ENCODE peak calls at places on chromosome 1, in six cellular contexts. One of them, this sample, is unnamed. For H3K4me1, the result is how much of the 10 kb centered on the place peaks cover.

GRCh38 chr1:88774151-88774556 is 90.1 kb downstream of the PKN2 start:
- DNase-seq in endodermal cell: peak
- DNase-seq in IMR-90: no peak
- DNase-seq in K562: no peak
- DNase-seq in fibroblast of lung: no peak
- DNase-seq in mammary epithelial cell: peak
- DNase-seq in this sample: no peak

GRCh38 chr1:43358121-43358745 is 548 bp upstream of the CDC20 start:
- DNase-seq in K562: peak
- DNase-seq in IMR-90: peak
- DNase-seq in mammary epithelial cell: no peak
- DNase-seq in fibroblast of lung: peak
- DNase-seq in endodermal cell: no peak
- DNase-seq in this sample: no peak

GRCh38 chr1:91872560-91873081 is 13.3 kb downstream of the TGFBR3 start:
- DNase-seq in mammary epithelial cell: peak
- DNase-seq in fibroblast of lung: peak
- DNase-seq in IMR-90: no peak
- DNase-seq in endodermal cell: no peak
- DNase-seq in K562: no peak
- DNase-seq in this sample: no peak

GRCh38 chr1:230026572-230026971 is 40.5 kb upstream of the GALNT2 start:
- DNase-seq in endodermal cell: peak
- DNase-seq in mammary epithelial cell: no peak
- DNase-seq in K562: no peak
- DNase-seq in fibroblast of lung: no peak
- DNase-seq in IMR-90: no peak
- DNase-seq in this sample: no peak

GRCh38 chr1:108560430-108561144 is 687 bp downstream of the EEIG2 start:
- DNase-seq in K562: no peak
- DNase-seq in endodermal cell: peak
- DNase-seq in mammary epithelial cell: peak
- DNase-seq in fibroblast of lung: peak
- DNase-seq in IMR-90: peak
- DNase-seq in this sample: peak

GRCh38 chr1:201585099-201585498 is 46.2 kb downstream of the NAV1 start:
- DNase-seq in IMR-90: peak
- DNase-seq in endodermal cell: no peak
- DNase-seq in K562: peak
- DNase-seq in fibroblast of lung: no peak
- DNase-seq in mammary epithelial cell: no peak
- DNase-seq in this sample: peak

GRCh38 chr1:2840036-2840809 is 38.7 kb upstream of the TTC34 start:
- DNase-seq in IMR-90: no peak
- DNase-seq in K562: peak
- DNase-seq in endodermal cell: no peak
- DNase-seq in mammary epithelial cell: no peak
- DNase-seq in fibroblast of lung: no peak
- DNase-seq in this sample: no peak

GRCh38 chr1:200628223-200628868 is 7.8 kb upstream of the KIF14 start:
- DNase-seq in IMR-90: no peak
- DNase-seq in mammary epithelial cell: no peak
- DNase-seq in fibroblast of lung: no peak
- DNase-seq in endodermal cell: no peak
- DNase-seq in K562: no peak
- DNase-seq in this sample: no peak

DNA sequence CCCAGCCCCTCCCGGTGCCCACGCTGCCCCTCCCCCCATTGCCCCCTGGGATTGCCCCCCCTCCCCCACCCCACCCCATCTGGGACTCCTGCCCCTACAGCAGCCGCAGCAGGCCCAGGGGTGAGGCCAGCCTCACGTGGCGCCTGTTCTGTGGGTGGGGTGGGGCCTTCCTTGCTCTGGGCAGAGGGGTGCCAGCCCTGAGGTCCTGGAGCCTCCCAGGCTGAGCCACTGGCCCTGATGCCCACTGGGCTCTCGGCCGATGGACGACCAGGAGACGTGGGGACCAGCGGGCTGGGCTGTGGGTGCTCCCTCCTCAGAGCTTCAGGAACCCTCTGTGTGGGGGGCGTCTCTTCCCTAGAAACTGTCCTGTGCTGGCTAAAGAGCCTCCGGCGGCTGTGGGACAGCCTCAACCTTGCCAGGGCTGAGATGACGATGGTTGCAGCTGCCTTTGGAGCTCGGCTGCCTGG is 5.8 kb upstream of the C1orf159 start:
- DNase-seq in mammary epithelial cell: no peak
- DNase-seq in K562: no peak
- DNase-seq in IMR-90: no peak
- DNase-seq in fibroblast of lung: no peak
- DNase-seq in endodermal cell: no peak
- DNase-seq in this sample: no peak
- H3K9ac ChIP-seq in mammary epithelial cell: no peak
- H3K9ac ChIP-seq in K562: peak
- H3K9ac ChIP-seq in IMR-90: no peak
- H3K9ac ChIP-seq in fibroblast of lung: no peak
- H3K9ac ChIP-seq in endodermal cell: no peak
- H3K9ac ChIP-seq in this sample: no peak

GRCh38 chr1:66374561-66375111 is 159.3 kb upstream of the SGIP1 start:
- DNase-seq in K562: no peak
- DNase-seq in IMR-90: peak
- DNase-seq in endodermal cell: no peak
- DNase-seq in fibroblast of lung: peak
- DNase-seq in mammary epithelial cell: peak
- DNase-seq in this sample: peak
- H3K4me3 ChIP-seq in K562: no peak
- H3K4me3 ChIP-seq in IMR-90: no peak
- H3K4me3 ChIP-seq in endodermal cell: no peak
- H3K4me3 ChIP-seq in fibroblast of lung: no peak
- H3K4me3 ChIP-seq in mammary epithelial cell: no peak
- H3K4me3 ChIP-seq in this sample: no peak

GRCh38 chr1:156480015-156480368 is 20.6 kb downstream of the MEF2D start:
- DNase-seq in mammary epithelial cell: no peak
- DNase-seq in endodermal cell: peak
- DNase-seq in fibroblast of lung: no peak
- DNase-seq in IMR-90: no peak
- DNase-seq in K562: no peak
- DNase-seq in this sample: no peak
- H3K4me1 ChIP-seq in mammary epithelial cell: under half
- H3K4me1 ChIP-seq in endodermal cell: under half
- H3K4me1 ChIP-seq in fibroblast of lung: under half
- H3K4me1 ChIP-seq in IMR-90: under half
- H3K4me1 ChIP-seq in K562: under half
- H3K4me1 ChIP-seq in this sample: under half

GRCh38 chr1:155499953-155500621 is 62.5 kb downstream of the ASH1L start:
- DNase-seq in K562: no peak
- DNase-seq in IMR-90: no peak
- DNase-seq in mammary epithelial cell: peak
- DNase-seq in fibroblast of lung: peak
- DNase-seq in endodermal cell: no peak
- DNase-seq in this sample: peak
- H3K9ac ChIP-seq in K562: no peak
- H3K9ac ChIP-seq in IMR-90: no peak
- H3K9ac ChIP-seq in mammary epithelial cell: no peak
- H3K9ac ChIP-seq in fibroblast of lung: no peak
- H3K9ac ChIP-seq in endodermal cell: no peak
- H3K9ac ChIP-seq in this sample: no peak

DNA sequence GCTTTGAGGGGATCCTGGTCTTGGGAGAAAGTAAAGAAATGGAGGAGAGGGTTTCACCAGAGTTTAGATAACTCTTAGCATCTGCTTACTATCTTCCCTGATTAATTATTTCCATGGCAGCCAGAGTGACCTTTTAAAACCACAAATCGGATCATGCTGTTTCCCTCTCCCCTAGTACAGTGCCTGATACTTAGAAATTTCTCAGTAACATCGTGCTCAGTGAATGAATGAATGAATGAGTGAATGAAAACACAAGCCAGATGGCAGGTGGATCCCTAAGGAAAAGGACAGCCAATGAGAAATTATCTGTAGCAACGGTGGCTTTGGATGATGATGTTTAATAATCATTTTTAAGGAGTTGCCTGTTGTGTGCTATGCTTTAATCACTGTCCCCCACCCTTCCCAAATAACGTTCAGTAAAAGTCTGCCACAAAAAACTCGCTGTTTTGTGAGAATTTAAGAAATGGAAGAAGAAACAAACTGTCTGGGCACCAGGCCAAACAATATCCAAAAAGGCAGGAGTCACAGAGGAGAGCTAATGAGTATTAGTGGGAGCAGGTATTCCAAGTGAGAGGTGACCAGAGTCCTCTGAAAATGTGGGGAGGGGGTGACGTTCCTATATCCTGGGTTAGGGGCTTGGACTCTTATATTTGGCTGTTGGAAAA is 737 bp upstream of the SMAP2 start:
- DNase-seq in mammary epithelial cell: no peak
- DNase-seq in endodermal cell: no peak
- DNase-seq in IMR-90: no peak
- DNase-seq in K562: no peak
- DNase-seq in fibroblast of lung: no peak
- DNase-seq in this sample: no peak
- H3K4me3 ChIP-seq in mammary epithelial cell: no peak
- H3K4me3 ChIP-seq in endodermal cell: no peak
- H3K4me3 ChIP-seq in IMR-90: no peak
- H3K4me3 ChIP-seq in K562: peak
- H3K4me3 ChIP-seq in fibroblast of lung: peak
- H3K4me3 ChIP-seq in this sample: peak

GRCh38 chr1:223726380-223727001 is 14.2 kb downstream of the CAPN2 start:
- DNase-seq in mammary epithelial cell: peak
- DNase-seq in IMR-90: peak
- DNase-seq in K562: peak
- DNase-seq in fibroblast of lung: peak
- DNase-seq in endodermal cell: peak
- DNase-seq in this sample: peak

GRCh38 chr1:223725578-223725977 is 13.2 kb downstream of the CAPN2 start:
- DNase-seq in K562: no peak
- DNase-seq in endodermal cell: no peak
- DNase-seq in fibroblast of lung: no peak
- DNase-seq in IMR-90: no peak
- DNase-seq in mammary epithelial cell: no peak
- DNase-seq in this sample: no peak

GRCh38 chr1:223730471-223730870 is 18.1 kb downstream of the CAPN2 start:
- DNase-seq in endodermal cell: no peak
- DNase-seq in mammary epithelial cell: no peak
- DNase-seq in K562: no peak
- DNase-seq in fibroblast of lung: no peak
- DNase-seq in IMR-90: no peak
- DNase-seq in this sample: peak

GRCh38 chr1:223729906-223730305 is 17.6 kb downstream of the CAPN2 start:
- DNase-seq in IMR-90: no peak
- DNase-seq in fibroblast of lung: no peak
- DNase-seq in K562: no peak
- DNase-seq in mammary epithelial cell: no peak
- DNase-seq in endodermal cell: no peak
- DNase-seq in this sample: no peak

DNA sequence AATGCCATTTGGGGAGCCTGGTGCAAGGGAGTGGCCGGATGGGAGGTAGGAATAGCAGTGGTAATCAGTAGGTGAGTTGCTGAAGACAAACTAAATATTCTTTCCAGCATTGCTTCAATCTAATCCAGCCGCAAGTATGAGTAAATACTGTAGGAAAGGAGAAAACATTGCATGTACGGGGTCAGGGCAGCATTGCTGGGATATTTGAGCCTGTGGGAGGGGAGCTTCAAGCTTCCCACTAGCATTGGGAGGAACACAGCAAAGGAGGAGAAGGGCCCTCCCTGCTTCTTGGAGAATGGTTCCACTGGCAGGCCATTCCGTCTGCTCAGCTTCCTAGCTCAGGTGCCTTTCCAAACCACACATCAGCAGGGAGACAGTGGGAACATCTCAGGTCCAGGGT is 15.2 kb downstream of the CAPN2 start:
- DNase-seq in mammary epithelial cell: no peak
- DNase-seq in IMR-90: peak
- DNase-seq in K562: no peak
- DNase-seq in endodermal cell: no peak
- DNase-seq in fibroblast of lung: peak
- DNase-seq in this sample: peak
- H3K4me1 ChIP-seq in mammary epithelial cell: under half
- H3K4me1 ChIP-seq in IMR-90: under half
- H3K4me1 ChIP-seq in K562: under half
- H3K4me1 ChIP-seq in endodermal cell: under half
- H3K4me1 ChIP-seq in fibroblast of lung: half or more
- H3K4me1 ChIP-seq in this sample: half or more

DNA sequence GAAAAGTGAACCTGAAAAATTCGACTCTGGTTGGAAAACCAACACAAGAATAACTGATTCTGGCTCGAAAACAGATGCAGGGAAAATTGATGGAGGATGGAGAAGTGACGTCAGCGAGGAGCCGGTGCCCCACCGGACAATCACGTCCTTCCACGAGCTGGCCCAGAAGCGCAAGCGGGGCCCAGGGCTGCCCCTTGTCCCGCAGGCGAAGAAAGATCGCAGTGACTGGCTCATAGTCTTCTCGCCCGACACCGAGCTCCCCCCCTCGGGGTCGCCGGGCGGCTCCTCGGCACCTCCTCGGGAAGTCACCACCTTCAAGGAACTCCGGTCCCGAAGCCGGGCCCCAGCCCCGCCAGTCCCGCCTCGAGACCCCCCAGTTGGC is 1.9 kb downstream of the RUSC1 start:
- DNase-seq in IMR-90: peak
- DNase-seq in mammary epithelial cell: peak
- DNase-seq in endodermal cell: no peak
- DNase-seq in K562: no peak
- DNase-seq in fibroblast of lung: peak
- DNase-seq in this sample: peak
- H3K9ac ChIP-seq in IMR-90: peak
- H3K9ac ChIP-seq in mammary epithelial cell: no peak
- H3K9ac ChIP-seq in endodermal cell: no peak
- H3K9ac ChIP-seq in K562: peak
- H3K9ac ChIP-seq in fibroblast of lung: peak
- H3K9ac ChIP-seq in this sample: peak

GRCh38 chr1:209675567-209676154 is 449 bp downstream of the G0S2 start:
- DNase-seq in endodermal cell: peak
- DNase-seq in mammary epithelial cell: no peak
- DNase-seq in IMR-90: peak
- DNase-seq in fibroblast of lung: peak
- DNase-seq in K562: no peak
- DNase-seq in this sample: peak
- H3K4me3 ChIP-seq in endodermal cell: peak
- H3K4me3 ChIP-seq in mammary epithelial cell: peak
- H3K4me3 ChIP-seq in IMR-90: peak
- H3K4me3 ChIP-seq in fibroblast of lung: peak
- H3K4me3 ChIP-seq in K562: peak
- H3K4me3 ChIP-seq in this sample: peak

GRCh38 chr1:25017436-25018109 is 87.5 kb upstream of the RUNX3 start:
- DNase-seq in K562: peak
- DNase-seq in endodermal cell: peak
- DNase-seq in IMR-90: peak
- DNase-seq in fibroblast of lung: no peak
- DNase-seq in mammary epithelial cell: peak
- DNase-seq in this sample: peak

GRCh38 chr1:25018110-25018470 is 88.0 kb upstream of the RUNX3 start:
- DNase-seq in K562: no peak
- DNase-seq in mammary epithelial cell: no peak
- DNase-seq in fibroblast of lung: no peak
- DNase-seq in IMR-90: no peak
- DNase-seq in endodermal cell: no peak
- DNase-seq in this sample: no peak

GRCh38 chr1:25019351-25020172 is 89.5 kb upstream of the RUNX3 start:
- DNase-seq in fibroblast of lung: no peak
- DNase-seq in endodermal cell: peak
- DNase-seq in K562: no peak
- DNase-seq in mammary epithelial cell: no peak
- DNase-seq in IMR-90: no peak
- DNase-seq in this sample: no peak

GRCh38 chr1:25020173-25020840 is 90.2 kb upstream of the RUNX3 start:
- DNase-seq in fibroblast of lung: no peak
- DNase-seq in IMR-90: no peak
- DNase-seq in mammary epithelial cell: no peak
- DNase-seq in endodermal cell: no peak
- DNase-seq in K562: no peak
- DNase-seq in this sample: no peak

GRCh38 chr1:25018878-25019277 is 88.8 kb upstream of the RUNX3 start:
- DNase-seq in K562: no peak
- DNase-seq in endodermal cell: no peak
- DNase-seq in mammary epithelial cell: no peak
- DNase-seq in IMR-90: no peak
- DNase-seq in fibroblast of lung: no peak
- DNase-seq in this sample: no peak
- H3K4me1 ChIP-seq in K562: under half
- H3K4me1 ChIP-seq in endodermal cell: under half
- H3K4me1 ChIP-seq in mammary epithelial cell: under half
- H3K4me1 ChIP-seq in IMR-90: under half
- H3K4me1 ChIP-seq in fibroblast of lung: under half
- H3K4me1 ChIP-seq in this sample: under half

This sample was measured in adipocyte.